ENCODE peak calls at places on chromosomes 6 and 20, in nine cellular contexts. M, E, O, S, L, W, Z, R and V are unnamed samples.
A peak's percentile ranks its signal among the peaks of the same experiment; 100 is the strongest.

GRCh38 chr6:113644861-113645575 is 212.1 kb upstream of the MARCKS start:
- DNase-seq in M (no peak), E (no peak), O (no peak), S (no peak), L (peak; percentile 99), W (no peak), Z (no peak), R (no peak), V (no peak)

GRCh38 chr6:127641905-127642304 is 64.9 kb downstream of the C6orf58 start:
- DNase-seq in M (peak; percentile 16), E (no peak), O (no peak), S (no peak), L (peak; percentile 25), W (no peak), Z (no peak), R (peak; percentile 39), V (no peak)

GRCh38 chr6:165181951-165182414 is 127.4 kb downstream of the C6orf118 start:
- DNase-seq in M (no peak), E (no peak), O (no peak), S (no peak), L (peak; percentile 92), W (no peak), Z (no peak), R (peak; percentile 13), V (no peak)

GRCh38 chr6:142566628-142567396 is 265.0 kb downstream of the ADGRG6 start:
- DNase-seq in M (peak; percentile 70), E (peak; percentile 42), O (peak; percentile 51), S (no peak), L (peak; percentile 32), W (no peak), Z (peak; percentile 54), R (peak; percentile 57), V (no peak)

GRCh38 chr20:38304845-38305447 is 990 bp downstream of the BPI start:
- DNase-seq in M (peak; percentile 28), E (no peak), O (no peak), S (no peak), L (no peak), W (no peak), Z (peak; percentile 33), R (peak; percentile 43), V (no peak)

GRCh38 chr6:56719310-56719709 is 76.6 kb upstream of the DST start:
- DNase-seq in M (no peak), E (no peak), O (no peak), S (no peak), L (peak; percentile 74), W (no peak), Z (no peak), R (no peak), V (no peak)

GRCh38 chr20:43751167-43752050 is 24.6 kb upstream of the GTSF1L start:
- DNase-seq in M (peak; percentile 78), E (no peak), O (no peak), S (no peak), L (peak; percentile 93), W (no peak), Z (no peak), R (no peak), V (no peak)

GRCh38 chr6:130577178-130577919 is 211.5 kb downstream of the TMEM200A start:
- DNase-seq in M (peak; percentile 50), E (no peak), O (peak; percentile 67), S (no peak), L (no peak), W (no peak), Z (no peak), R (no peak), V (no peak)

GRCh38 chr6:105279463-105279862 is 99.6 kb upstream of the POPDC3 start:
- DNase-seq in M (no peak), E (no peak), O (no peak), S (no peak), L (no peak), W (no peak), Z (no peak), R (no peak), V (no peak)

GRCh38 chr20:17849901-17850673 is 118.5 kb downstream of the SNX5 start:
- DNase-seq in M (no peak), E (peak; percentile 65), O (no peak), S (peak; percentile 79), L (peak; percentile 100), W (no peak), Z (no peak), R (peak; percentile 63), V (no peak)

GRCh38 chr6:36660771-36661471 is 17.6 kb upstream of the CDKN1A start:
- DNase-seq in M (no peak), E (peak; percentile 59), O (no peak), S (no peak), L (no peak), W (peak; percentile 77), Z (peak; percentile 80), R (no peak), V (no peak)

GRCh38 chr6:3719462-3720308 is 31.8 kb downstream of the PXDC1 start:
- DNase-seq in M (no peak), E (no peak), O (no peak), S (no peak), L (no peak), W (peak; percentile 3), Z (no peak), R (no peak), V (no peak)

GRCh38 chr6:107594736-107595135 is 104.8 kb downstream of the SOBP start:
- DNase-seq in M (no peak), E (no peak), O (no peak), S (no peak), L (peak; percentile 63), W (no peak), Z (no peak), R (no peak), V (no peak)

GRCh38 chr6:127146935-127147334 is 28.5 kb downstream of the RSPO3 start:
- DNase-seq in M (no peak), E (peak; percentile 19), O (no peak), S (no peak), L (peak; percentile 99), W (no peak), Z (no peak), R (peak; percentile 46), V (no peak)

GRCh38 chr6:152552616-152553209 is 84.4 kb downstream of the SYNE1 start:
- DNase-seq in M (peak; percentile 45), E (peak; percentile 71), O (no peak), S (peak; percentile 71), L (peak; percentile 55), W (no peak), Z (peak; percentile 20), R (peak; percentile 65), V (no peak)

GRCh38 chr6:116040980-116041379 is 19.7 kb downstream of the FRK start:
- DNase-seq in M (no peak), E (no peak), O (no peak), S (no peak), L (no peak), W (no peak), Z (no peak), R (no peak), V (no peak)

GRCh38 chr6:72245565-72245964 is 359.2 kb downstream of the RIMS1 start:
- DNase-seq in M (no peak), E (no peak), O (no peak), S (no peak), L (peak; percentile 41), W (no peak), Z (no peak), R (no peak), V (no peak)

GRCh38 chr20:17541996-17542395 is 10.8 kb upstream of the BFSP1 start:
- DNase-seq in M (no peak), E (no peak), O (no peak), S (no peak), L (peak; percentile 97), W (no peak), Z (no peak), R (no peak), V (no peak)

GRCh38 chr6:159586684-159587083 is 106.4 kb downstream of the SOD2 start:
- DNase-seq in M (no peak), E (no peak), O (no peak), S (no peak), L (no peak), W (no peak), Z (no peak), R (no peak), V (no peak)

GRCh38 chr6:161216616-161217205 is 57.1 kb downstream of the AGPAT4 start:
- DNase-seq in M (no peak), E (no peak), O (no peak), S (no peak), L (no peak), W (no peak), Z (no peak), R (no peak), V (no peak)

GRCh38 chr6:161215876-161216615 is 57.8 kb downstream of the AGPAT4 start:
- DNase-seq in M (no peak), E (no peak), O (no peak), S (no peak), L (peak; percentile 87), W (no peak), Z (no peak), R (no peak), V (no peak)

GRCh38 chr6:161215193-161215592 is 58.7 kb downstream of the AGPAT4 start:
- DNase-seq in M (no peak), E (no peak), O (no peak), S (no peak), L (peak; percentile 99), W (no peak), Z (no peak), R (no peak), V (no peak)

GRCh38 chr6:161212902-161213301 is 61.0 kb downstream of the AGPAT4 start:
- DNase-seq in M (no peak), E (no peak), O (no peak), S (no peak), L (peak; percentile 42), W (no peak), Z (no peak), R (no peak), V (no peak)

GRCh38 chr6:161214722-161215121 is 59.1 kb downstream of the AGPAT4 start:
- DNase-seq in M (no peak), E (no peak), O (no peak), S (no peak), L (no peak), W (no peak), Z (no peak), R (no peak), V (no peak)
- H3K9me3 ChIP-seq in M (peaks cover 17% of the 10 kb centered on the region), E (peaks cover 33% of the 10 kb centered on the region), O (no peaks in the 10 kb centered on the region), S (no peaks in the 10 kb centered on the region), L (no peaks in the 10 kb centered on the region), W (no peaks in the 10 kb centered on the region), Z (no peaks in the 10 kb centered on the region), R (peaks cover 7% of the 10 kb centered on the region), V (no peaks in the 10 kb centered on the region)

GRCh38 chr6:168648240-168648639 is 207.3 kb downstream of the SMOC2 start:
- DNase-seq in M (no peak), E (peak; percentile 12), O (no peak), S (no peak), L (no peak), W (no peak), Z (no peak), R (no peak), V (no peak)
- H3K9me3 ChIP-seq in M (no peaks in the 10 kb centered on the region), E (no peaks in the 10 kb centered on the region), O (no peaks in the 10 kb centered on the region), S (no peaks in the 10 kb centered on the region), L (no peaks in the 10 kb centered on the region), W (no peaks in the 10 kb centered on the region), Z (no peaks in the 10 kb centered on the region), R (no peaks in the 10 kb centered on the region), V (no peaks in the 10 kb centered on the region)

GRCh38 chr20:54872440-54872839 is 397.0 kb downstream of the DOK5 start:
- DNase-seq in M (no peak), E (no peak), O (no peak), S (no peak), L (no peak), W (no peak), Z (no peak), R (no peak), V (no peak)
- H3K9me3 ChIP-seq in M (no peaks in the 10 kb centered on the region), E (no peaks in the 10 kb centered on the region), O (no peaks in the 10 kb centered on the region), S (no peaks in the 10 kb centered on the region), L (no peaks in the 10 kb centered on the region), W (no peaks in the 10 kb centered on the region), Z (no peaks in the 10 kb centered on the region), R (no peaks in the 10 kb centered on the region), V (no peaks in the 10 kb centered on the region)

GRCh38 chr6:118578617-118579016 is 30.5 kb downstream of the PLN start:
- DNase-seq in M (no peak), E (no peak), O (peak; percentile 18), S (no peak), L (peak; percentile 13), W (no peak), Z (no peak), R (no peak), V (no peak)
- H3K9me3 ChIP-seq in M (peaks cover 69% of the 10 kb centered on the region), E (peaks cover 64% of the 10 kb centered on the region), O (peaks cover 36% of the 10 kb centered on the region), S (no peaks in the 10 kb centered on the region), L (no peaks in the 10 kb centered on the region), W (no peaks in the 10 kb centered on the region), Z (peaks cover 4% of the 10 kb centered on the region), R (peaks cover 18% of the 10 kb centered on the region), V (peaks cover 32% of the 10 kb centered on the region)